ENCODE peak calls at places on chromosomes 2 and 18, in five cellular contexts. Z is left cardiac atrium, P is cardiac muscle cell, R is osteoblast, V is NCI-H1930. O is an unnamed sample.

GRCh38 chr2:78979380-78980238 is 45.9 kb upstream of the REG3G start:
- DNase-seq in Z (peak), R (no peak), V (peak), P (peak), O (no peak)

GRCh38 chr2:121350402-121350775 is 65.4 kb upstream of the TFCP2L1 start:
- DNase-seq in R (no peak), P (no peak), V (no peak), Z (no peak), O (no peak)

GRCh38 chr18:34121157-34121807 is 103.4 kb downstream of the NOL4 start:
- DNase-seq in Z (no peak), P (peak), R (peak), V (no peak), O (no peak)

GRCh38 chr18:72375628-72376027 is 168.5 kb downstream of the CBLN2 start:
- DNase-seq in Z (no peak), P (no peak), R (no peak), V (no peak), O (no peak)

GRCh38 chr18:48842259-48843061 is 108.3 kb downstream of the SMAD7 start:
- DNase-seq in Z (peak), R (peak), V (no peak), P (peak), O (peak)

GRCh38 chr2:160921401-160921964 is 238.7 kb upstream of the TANK start:
- DNase-seq in V (no peak), P (no peak), R (no peak), Z (no peak), O (no peak)

GRCh38 chr2:104854507-104855173 is 725 bp downstream of the POU3F3 start:
- DNase-seq in V (no peak), R (peak), Z (no peak), P (no peak), O (no peak)

GRCh38 chr2:113796592-113797180 is 40.2 kb upstream of the SLC35F5 start:
- DNase-seq in P (no peak), Z (no peak), V (no peak), R (no peak), O (no peak)

GRCh38 chr2:9336534-9337354 is 86.6 kb downstream of the ITGB1BP1 start:
- DNase-seq in R (peak), P (peak), Z (peak), V (peak), O (no peak)

GRCh38 chr2:111927723-111928122 is 29.3 kb downstream of the MERTK start:
- DNase-seq in R (no peak), V (no peak), Z (no peak), P (no peak), O (no peak)

GRCh38 chr18:72819050-72819449 is 48.7 kb downstream of the NETO1 start:
- DNase-seq in R (no peak), P (no peak), V (no peak), Z (no peak), O (no peak)

GRCh38 chr2:25885933-25886332 is 7.6 kb upstream of the ASXL2 start:
- DNase-seq in Z (no peak), P (no peak), V (no peak), R (peak), O (no peak)

GRCh38 chr18:8744656-8745055 is 39.3 kb downstream of the MTCL1 start:
- DNase-seq in R (no peak), Z (no peak), P (no peak), V (no peak), O (no peak)

GRCh38 chr2:156653670-156654069 is 217.5 kb downstream of the GPD2 start:
- DNase-seq in R (no peak), P (no peak), Z (no peak), V (no peak), O (no peak)

GRCh38 chr2:31580321-31581117 is at the start of gene SRD5A2:
- DNase-seq in R (no peak), P (no peak), V (no peak), Z (no peak), O (no peak)

GRCh38 chr2:188485496-188485895 is 193.8 kb downstream of the GULP1 start:
- DNase-seq in R (no peak), V (no peak), Z (no peak), P (no peak), O (no peak)

GRCh38 chr2:833180-833579 is 117.5 kb upstream of the SNTG2 start:
- DNase-seq in R (no peak), Z (no peak), P (no peak), V (no peak), O (no peak)

GRCh38 chr2:217261452-217261851 is 401.6 kb upstream of the TNP1 start:
- DNase-seq in V (no peak), R (no peak), Z (no peak), P (peak), O (no peak)

GRCh38 chr2:25115902-25116301 is 52.5 kb downstream of the POMC start:
- DNase-seq in Z (no peak), P (peak), R (no peak), V (no peak), O (no peak)

O was measured in heart left ventricle.